ENCODE peak calls at places on chromosome 14, in eight cellular contexts. M, F, Z, K, I, J, Y and Q are unnamed samples.

GRCh38 chr14:79018846-79019245 is 848.7 kb downstream of the NRXN3 start:
- DNase-seq in M (no peak), F (no peak), Z (peak), K (no peak), I (no peak), J (no peak), Y (peak), Q (no peak)

GRCh38 chr14:65131176-65131765 is 29.0 kb upstream of the MAX start:
- DNase-seq in M (no peak), F (peak), Z (peak), K (no peak), I (no peak), J (no peak), Y (peak), Q (no peak)

GRCh38 chr14:105364100-105364708 is 34.1 kb upstream of the TEX22 start:
- DNase-seq in M (no peak), F (no peak), Z (peak), K (peak), I (peak), J (peak), Y (peak), Q (no peak)

GRCh38 chr14:22471545-22472121 is 117.4 kb downstream of the DAD1 start:
- DNase-seq in M (no peak), F (peak), Z (peak), K (peak), I (no peak), J (peak), Y (peak), Q (no peak)

GRCh38 chr14:102693006-102693755 is 84.1 kb upstream of the TRAF3 start:
- DNase-seq in M (no peak), F (no peak), Z (no peak), K (no peak), I (no peak), J (no peak), Y (no peak), Q (no peak)

GRCh38 chr14:85071447-85071846 is 458.5 kb upstream of the FLRT2 start:
- DNase-seq in M (no peak), F (no peak), Z (no peak), K (no peak), I (no peak), J (no peak), Y (no peak), Q (no peak)

GRCh38 chr14:44846232-44846824 is 115.4 kb downstream of the KLHL28 start:
- DNase-seq in M (no peak), F (no peak), Z (peak), K (peak), I (no peak), J (no peak), Y (peak), Q (no peak)

GRCh38 chr14:63343878-63344277 is 25.1 kb upstream of the GPHB5 start:
- DNase-seq in M (no peak), F (no peak), Z (peak), K (no peak), I (no peak), J (no peak), Y (peak), Q (no peak)

GRCh38 chr14:26867171-26867757 is 269.4 kb upstream of the NOVA1 start:
- DNase-seq in M (no peak), F (no peak), Z (no peak), K (no peak), I (no peak), J (no peak), Y (no peak), Q (no peak)

GRCh38 chr14:105857223-105857815 is 330.9 kb downstream of the TMEM121 start:
- DNase-seq in M (no peak), F (peak), Z (no peak), K (no peak), I (no peak), J (no peak), Y (no peak), Q (no peak)

GRCh38 chr14:98684486-98684885 is 587.5 kb downstream of the BCL11B start:
- DNase-seq in M (no peak), F (no peak), Z (no peak), K (no peak), I (no peak), J (no peak), Y (no peak), Q (no peak)

GRCh38 chr14:73924337-73924736 is 25.6 kb downstream of the FAM161B start:
- DNase-seq in M (no peak), F (no peak), Z (no peak), K (no peak), I (no peak), J (no peak), Y (no peak), Q (no peak)

GRCh38 chr14:50740858-50741257 is 72.8 kb upstream of the SAV1 start:
- DNase-seq in M (no peak), F (no peak), Z (no peak), K (no peak), I (no peak), J (no peak), Y (no peak), Q (no peak)

GRCh38 chr14:50745401-50746058 is 77.4 kb upstream of the SAV1 start:
- DNase-seq in M (no peak), F (no peak), Z (no peak), K (no peak), I (no peak), J (no peak), Y (no peak), Q (no peak)

GRCh38 chr14:50741571-50741970 is 73.5 kb upstream of the SAV1 start:
- DNase-seq in M (no peak), F (no peak), Z (peak), K (peak), I (no peak), J (no peak), Y (peak), Q (no peak)

GRCh38 chr14:50739186-50739585 is 71.1 kb upstream of the SAV1 start:
- DNase-seq in M (no peak), F (no peak), Z (no peak), K (no peak), I (no peak), J (no peak), Y (no peak), Q (no peak)

DNA sequence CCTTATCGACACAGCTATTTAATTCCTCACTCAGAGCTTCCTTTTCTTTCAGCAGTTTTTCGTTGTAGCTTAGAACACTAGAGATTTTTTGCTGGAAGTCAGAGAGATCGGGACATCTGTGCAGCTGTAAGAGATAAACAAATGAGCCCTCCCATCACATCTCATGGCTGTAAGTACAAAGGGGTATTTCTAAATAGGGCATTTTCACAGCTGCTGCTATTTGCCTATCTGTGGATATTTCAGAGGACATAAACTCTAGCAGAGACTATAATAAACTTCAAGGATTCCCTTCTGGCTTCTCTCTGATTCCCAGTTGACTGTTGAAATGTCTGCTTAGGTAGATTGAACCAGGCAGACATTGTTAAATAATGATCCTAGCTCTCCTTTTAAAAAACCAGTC is 76.1 kb upstream of the SAV1 start:
- DNase-seq in M (no peak), F (no peak), Z (no peak), K (no peak), I (no peak), J (no peak), Y (no peak), Q (no peak)
- H3K27ac ChIP-seq in M (no peak), F (no peak), Z (no peak), K (no peak), I (no peak), J (no peak), Y (no peak), Q (peak)

GRCh38 chr14:28058012-28058296 is 708.6 kb upstream of the FOXG1 start:
- DNase-seq in M (no peak), F (no peak), Z (no peak), K (no peak), I (no peak), J (no peak), Y (no peak), Q (no peak)
- H3K27ac ChIP-seq in M (no peak), F (no peak), Z (no peak), K (no peak), I (no peak), J (no peak), Y (no peak), Q (no peak)

GRCh38 chr14:89262041-89262440 is 155.0 kb downstream of the FOXN3 start:
- DNase-seq in M (no peak), F (no peak), Z (no peak), K (no peak), I (no peak), J (no peak), Y (no peak), Q (no peak)
- H3K27ac ChIP-seq in M (peak), F (no peak), Z (no peak), K (no peak), I (no peak), J (no peak), Y (no peak), Q (no peak)

DNA sequence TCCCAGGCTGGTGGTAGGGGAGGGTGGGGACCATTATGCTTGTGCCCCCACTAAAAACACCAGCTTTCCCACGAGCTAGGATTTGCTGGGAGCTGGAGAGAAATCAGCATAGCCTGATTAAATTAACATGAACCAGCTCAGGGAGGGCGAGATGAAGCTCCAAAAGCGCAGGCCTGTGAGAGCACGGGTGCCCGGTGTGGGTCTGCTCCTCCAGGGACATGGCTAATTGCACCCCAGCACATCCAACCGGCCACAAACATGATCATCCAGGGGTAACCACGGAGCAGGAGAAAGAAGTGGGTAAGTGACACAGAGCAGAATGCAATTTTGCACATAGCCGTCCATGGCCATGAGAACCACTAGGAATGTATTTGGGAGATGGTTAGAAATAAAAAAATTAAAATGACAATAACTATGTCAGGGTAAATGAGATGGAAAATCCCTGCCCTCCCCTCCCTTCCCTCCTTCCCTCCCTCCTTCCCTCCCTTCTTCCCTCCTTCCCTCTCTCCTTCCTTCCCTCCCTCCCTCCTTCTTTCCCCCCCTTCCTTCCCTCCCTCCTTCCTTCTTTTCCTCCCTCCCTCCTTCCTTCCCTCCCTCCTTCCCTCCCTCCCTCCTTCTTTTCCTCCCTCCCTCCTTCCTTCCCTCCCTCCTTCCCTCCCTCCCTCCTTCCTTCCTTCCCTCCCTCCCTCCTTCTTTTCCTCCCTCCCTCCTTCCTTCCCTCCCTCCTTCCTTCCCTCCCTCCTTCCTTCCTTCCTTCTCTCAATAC is 26.9 kb downstream of the CLMN start:
- DNase-seq in M (no peak), F (no peak), Z (no peak), K (no peak), I (no peak), J (no peak), Y (no peak), Q (no peak)
- H3K27ac ChIP-seq in M (no peak), F (no peak), Z (no peak), K (peak), I (no peak), J (peak), Y (no peak), Q (peak)

DNA sequence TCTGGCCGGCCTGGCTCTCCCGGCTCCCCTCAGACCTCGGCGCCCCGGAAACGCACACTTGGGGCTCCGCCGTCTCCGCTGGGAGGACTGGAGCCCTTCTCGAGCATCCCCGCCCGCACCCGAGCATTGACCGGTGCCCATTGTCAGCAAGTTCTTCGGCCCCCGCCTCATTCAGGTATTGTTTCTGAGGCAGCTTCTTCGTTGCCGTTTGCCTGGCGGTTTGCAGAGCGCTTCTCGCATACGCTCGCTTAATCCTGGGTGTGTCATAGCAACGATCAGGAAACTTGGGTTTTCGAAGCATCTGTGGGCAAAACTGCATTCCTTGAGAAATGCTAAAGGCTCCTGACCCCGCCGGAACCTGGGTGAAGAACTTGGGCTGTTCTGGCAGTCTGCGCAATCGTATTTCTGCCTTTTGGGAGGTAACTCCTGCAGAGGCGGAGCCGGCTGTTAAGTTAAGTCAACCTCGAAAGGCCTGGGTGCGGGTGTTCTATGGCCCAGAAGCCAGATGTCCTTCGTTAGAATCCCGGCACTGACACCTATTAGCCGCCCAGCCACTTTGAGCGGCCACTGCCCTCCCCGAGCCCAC is 518 bp downstream of the GSKIP start:
- DNase-seq in M (no peak), F (peak), Z (peak), K (peak), I (peak), J (no peak), Y (peak), Q (no peak)
- H3K27ac ChIP-seq in M (peak), F (peak), Z (peak), K (peak), I (peak), J (peak), Y (peak), Q (peak)

DNA sequence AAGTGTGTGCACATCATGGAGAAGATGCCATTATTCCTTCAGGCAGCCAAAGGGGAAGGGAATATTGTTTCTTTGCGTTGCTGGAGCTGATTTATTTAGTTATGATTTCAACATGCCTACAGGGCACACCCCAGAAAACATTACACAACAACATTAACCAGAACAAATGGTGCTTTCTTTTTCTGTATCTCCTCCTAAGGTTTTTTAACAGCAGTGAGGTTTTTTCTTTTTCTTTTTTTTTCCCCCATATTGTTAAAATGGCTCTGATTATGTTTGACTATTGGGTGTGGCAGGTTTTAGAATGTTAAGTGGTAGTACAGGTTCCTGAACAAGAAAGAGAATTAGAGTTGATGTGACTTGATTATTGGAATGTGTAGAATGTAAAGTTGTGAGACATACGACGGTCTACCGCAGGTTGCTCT is 144.8 kb downstream of the RAD51B start:
- DNase-seq in M (no peak), F (no peak), Z (peak), K (no peak), I (no peak), J (no peak), Y (no peak), Q (no peak)
- H3K27ac ChIP-seq in M (no peak), F (peak), Z (peak), K (peak), I (no peak), J (no peak), Y (no peak), Q (no peak)

GRCh38 chr14:36264595-36264994 is 55.8 kb downstream of the MBIP start:
- DNase-seq in M (no peak), F (no peak), Z (no peak), K (no peak), I (no peak), J (no peak), Y (no peak), Q (no peak)

GRCh38 chr14:36270191-36270590 is 50.2 kb downstream of the MBIP start:
- DNase-seq in M (no peak), F (no peak), Z (no peak), K (no peak), I (no peak), J (no peak), Y (no peak), Q (no peak)

GRCh38 chr14:36271939-36272907 is 48.2 kb downstream of the MBIP start:
- DNase-seq in M (no peak), F (peak), Z (peak), K (no peak), I (no peak), J (no peak), Y (no peak), Q (peak)

GRCh38 chr14:36271222-36271621 is 49.2 kb downstream of the MBIP start:
- DNase-seq in M (no peak), F (no peak), Z (no peak), K (no peak), I (no peak), J (no peak), Y (no peak), Q (no peak)

DNA sequence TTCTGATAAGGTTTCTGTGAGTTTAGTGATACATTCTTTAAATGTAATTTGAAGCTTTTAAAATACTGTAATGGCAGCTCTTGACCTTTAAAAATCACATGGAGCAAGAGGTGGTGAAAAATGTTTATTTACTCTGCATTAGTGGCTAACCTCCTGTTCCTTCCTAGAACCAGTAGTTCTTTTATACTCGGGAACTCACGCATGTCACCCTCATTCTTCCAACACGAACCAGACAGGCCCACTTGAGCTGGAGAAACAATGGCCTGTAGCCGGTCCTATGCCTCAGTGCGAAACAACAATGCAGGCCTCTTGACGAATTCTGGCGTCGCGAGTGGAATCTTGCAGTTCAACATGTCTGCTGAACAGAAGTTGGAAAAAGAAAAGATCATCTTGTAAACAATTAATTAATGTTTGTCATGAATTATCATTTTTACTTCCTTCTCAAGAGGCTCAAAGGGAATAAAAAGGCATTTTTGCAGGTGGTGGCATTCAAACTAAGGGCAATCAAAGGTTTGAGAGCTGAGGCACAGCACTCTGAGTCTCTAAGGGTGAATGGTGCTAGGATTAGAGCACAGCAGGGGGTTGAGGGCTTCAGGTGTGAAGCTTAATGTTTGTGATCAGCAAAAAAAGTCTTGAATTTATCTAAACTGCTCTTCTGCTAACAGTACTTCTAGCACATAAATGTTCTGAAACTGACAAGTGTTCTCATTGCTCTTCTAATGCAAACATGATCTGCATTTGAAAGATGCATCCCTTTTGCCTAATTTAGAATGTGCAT is 51.3 kb downstream of the MBIP start:
- DNase-seq in M (no peak), F (no peak), Z (no peak), K (no peak), I (no peak), J (no peak), Y (no peak), Q (no peak)
- H3K27ac ChIP-seq in M (no peak), F (no peak), Z (no peak), K (no peak), I (no peak), J (no peak), Y (no peak), Q (no peak)

GRCh38 chr14:75280448-75280830 is 1.8 kb downstream of the FOS start:
- DNase-seq in M (no peak), F (no peak), Z (no peak), K (no peak), I (no peak), J (no peak), Y (no peak), Q (no peak)

GRCh38 chr14:75279739-75280447 is 1.3 kb downstream of the FOS start:
- DNase-seq in M (no peak), F (no peak), Z (peak), K (no peak), I (no peak), J (no peak), Y (no peak), Q (peak)

GRCh38 chr14:75277796-75278421 is 719 bp upstream of the FOS start:
- DNase-seq in M (no peak), F (no peak), Z (peak), K (no peak), I (no peak), J (no peak), Y (peak), Q (no peak)

GRCh38 chr14:75278422-75279152 is at the start of gene FOS:
- DNase-seq in M (peak), F (peak), Z (peak), K (peak), I (peak), J (peak), Y (peak), Q (peak)

GRCh38 chr14:75279153-75279738 is 618 bp downstream of the FOS start:
- DNase-seq in M (no peak), F (peak), Z (peak), K (no peak), I (no peak), J (peak), Y (peak), Q (peak)
- H3K27ac ChIP-seq in M (peak), F (peak), Z (peak), K (peak), I (peak), J (peak), Y (peak), Q (peak)